ENCODE peak calls at places on chromosome 19, in nine cellular contexts. M is stimulated activated CD4-positive, alpha-beta T cell treated with anti-CD3 and anti-CD28 coated beads, Interleukin-2, amount 100 ng/mL, for 48 hours; W is fibroblast of the conjunctiva; Y is endodermal cell; T is stimulated activated CD8-positive, alpha-beta memory T cell treated with anti-CD3 and anti-CD28 coated beads, Interleukin-2, amount 100 ng/mL, for 48 hours; G is renal cortical epithelial cell; F is NCI-H1930; R is GOT3; K is heart right ventricle. D is an unnamed sample.

GRCh38 chr19:42628411-42629135 is 33.8 kb upstream of the CEACAM8 start:
- DNase-seq in W (no peak), Y (no peak), G (no peak), K (no peak), R (no peak), M (peak; percentile 8), T (no peak), F (no peak), D (no peak)

GRCh38 chr19:55694241-55694655 is 19.2 kb downstream of the EPN1 start:
- DNase-seq in R (no peak), G (no peak), W (no peak), K (no peak), F (no peak), T (no peak), M (no peak), Y (no peak), D (no peak)

GRCh38 chr19:35142531-35143230 is 374 bp upstream of the FXYD7 start:
- DNase-seq in F (peak; percentile 58), G (no peak), Y (peak; percentile 94), K (no peak), W (no peak), R (no peak), M (peak; percentile 64), T (peak; percentile 60), D (peak; percentile 55)

GRCh38 chr19:1177322-1178114 is 3.5 kb upstream of the SBNO2 start:
- DNase-seq in F (no peak), W (peak; percentile 87), T (no peak), M (no peak), Y (peak; percentile 54), K (no peak), R (peak; percentile 55), G (peak; percentile 97), D (peak; percentile 29)

GRCh38 chr19:49823472-49823871 is 5.4 kb downstream of the MED25 start:
- DNase-seq in Y (no peak), K (no peak), T (no peak), M (no peak), R (no peak), F (no peak), G (no peak), W (no peak), D (no peak)

GRCh38 chr19:18338471-18339001 is 1.9 kb upstream of the PGPEP1 start:
- DNase-seq in R (no peak), T (no peak), K (no peak), F (no peak), G (peak; percentile 46), Y (no peak), M (no peak), W (no peak), D (no peak)

GRCh38 chr19:10517760-10518443 is 655 bp upstream of the S1PR5 start:
- DNase-seq in T (no peak), M (no peak), G (no peak), W (no peak), R (no peak), K (peak; percentile 27), Y (peak; percentile 88), F (no peak), D (no peak)

GRCh38 chr19:50639121-50640112 is at the start of gene SYT3:
- DNase-seq in M (peak; percentile 17), Y (peak; percentile 88), G (no peak), K (peak; percentile 28), R (no peak), T (peak; percentile 39), W (no peak), F (peak; percentile 66), D (no peak)

GRCh38 chr19:29665215-29665825 is at the start of gene PLEKHF1:
- DNase-seq in M (peak; percentile 84), W (no peak), F (peak; percentile 72), K (peak; percentile 89), R (peak; percentile 53), Y (peak; percentile 96), G (peak; percentile 35), T (peak; percentile 88), D (peak; percentile 95)

GRCh38 chr19:35045667-35046300 is 4.3 kb downstream of the HPN start:
- DNase-seq in W (no peak), Y (peak; percentile 87), M (peak; percentile 23), R (no peak), G (no peak), F (no peak), K (no peak), T (no peak), D (no peak)

GRCh38 chr19:4575978-4576933 is 16.8 kb upstream of the SEMA6B start:
- DNase-seq in Y (peak; percentile 95), M (peak; percentile 76), F (no peak), T (peak; percentile 63), R (no peak), G (peak; percentile 27), W (peak; percentile 34), K (peak; percentile 67), D (peak; percentile 86)

GRCh38 chr19:41239961-41240574 is 21.0 kb downstream of the AXL start:
- DNase-seq in T (no peak), R (no peak), W (no peak), K (no peak), Y (no peak), G (no peak), M (no peak), F (no peak), D (no peak)

GRCh38 chr19:38139122-38139521 is 84.9 kb downstream of the DPF1 start:
- DNase-seq in K (no peak), T (no peak), Y (no peak), W (no peak), G (no peak), F (no peak), R (no peak), M (no peak), D (no peak)

D was measured in heart left ventricle.